ENCODE peak calls at places on chromosome 4, in eight cellular contexts. M is IMR-90, B is mammary epithelial cell, K is pancreas, A is NT2/D1, T is K562, Y is OCI-LY7, W is HepG2. I is an unnamed sample. For H3K4me1, the result is how much of the 10 kb centered on the place peaks cover.

GRCh38 chr4:140252144-140252741 is 98.3 kb upstream of the MAML3 start:
- DNase-seq in T (no peak), W (no peak), M (no peak), B (no peak), K (no peak), Y (peak), A (no peak), I (peak)

GRCh38 chr4:148240241-148240640 is 202.0 kb downstream of the NR3C2 start:
- DNase-seq in T (no peak), W (no peak), K (no peak), B (no peak), M (no peak), Y (no peak), A (no peak), I (no peak)

GRCh38 chr4:153137677-153138630 is 66.3 kb upstream of the TRIM2 start:
- DNase-seq in W (no peak), K (no peak), A (no peak), B (no peak), M (no peak), Y (no peak), T (peak), I (no peak)

GRCh38 chr4:89894654-89895652 is at the start of gene MMRN1:
- DNase-seq in B (no peak), M (no peak), T (no peak), K (no peak), W (no peak), A (no peak), Y (peak), I (no peak)

GRCh38 chr4:173413043-173413442 is 14.1 kb upstream of the SCRG1 start:
- DNase-seq in M (peak), Y (no peak), B (no peak), T (no peak), W (no peak), K (no peak), A (no peak), I (no peak)

GRCh38 chr4:90112715-90113114 is 14.5 kb upstream of the CCSER1 start:
- DNase-seq in Y (no peak), W (no peak), B (peak), M (no peak), A (no peak), T (no peak), K (no peak), I (no peak)

GRCh38 chr4:5758741-5759140 is 47.7 kb downstream of the EVC start:
- DNase-seq in T (no peak), K (no peak), Y (no peak), A (no peak), B (peak), M (peak), W (no peak), I (no peak)

GRCh38 chr4:47926667-47927258 is 12.4 kb upstream of the NFXL1 start:
- DNase-seq in K (peak), M (peak), W (peak), T (peak), Y (peak), A (no peak), B (peak), I (peak)

GRCh38 chr4:56937262-56937661 is 29.6 kb downstream of the REST start:
- DNase-seq in T (peak), W (no peak), K (no peak), Y (no peak), B (peak), M (peak), A (no peak), I (no peak)

GRCh38 chr4:88107406-88108107 is 50.9 kb downstream of the ABCG2 start:
- DNase-seq in Y (no peak), M (peak), A (no peak), K (no peak), T (peak), B (no peak), W (peak), I (no peak)

GRCh38 chr4:76806336-76806735 is 91.6 kb downstream of the SOWAHB start:
- DNase-seq in M (peak), A (no peak), K (no peak), Y (no peak), T (no peak), W (no peak), B (no peak), I (no peak)

GRCh38 chr4:40247350-40247749 is 50.5 kb downstream of the RHOH start:
- DNase-seq in K (no peak), A (no peak), Y (peak), W (no peak), B (no peak), T (no peak), M (no peak), I (no peak)

GRCh38 chr4:88939697-88940096 is 117.3 kb downstream of the FAM13A start:
- DNase-seq in A (no peak), T (no peak), M (peak), B (no peak), W (no peak), Y (no peak), K (no peak), I (no peak)

GRCh38 chr4:131002132-131002531 is 1906.2 kb downstream of the C4orf33 start:
- DNase-seq in Y (no peak), M (no peak), K (no peak), T (no peak), B (no peak), A (no peak), W (no peak), I (no peak)

GRCh38 chr4:115110191-115111166 is 2.9 kb downstream of the NDST4 start:
- DNase-seq in Y (no peak), B (no peak), M (no peak), A (no peak), K (no peak), T (no peak), W (no peak), I (no peak)

GRCh38 chr4:85807247-85807915 is 332.4 kb downstream of the ARHGAP24 start:
- DNase-seq in W (no peak), A (no peak), T (no peak), K (no peak), M (no peak), Y (no peak), B (peak), I (no peak)

GRCh38 chr4:43457866-43458265 is 565.4 kb downstream of the GRXCR1 start:
- DNase-seq in B (peak), K (no peak), M (peak), T (no peak), W (no peak), A (no peak), Y (no peak), I (no peak)

GRCh38 chr4:139599594-139600374 is 43.8 kb upstream of the SETD7 start:
- DNase-seq in T (no peak), M (peak), K (no peak), W (peak), Y (no peak), B (peak), A (no peak), I (no peak)

DNA sequence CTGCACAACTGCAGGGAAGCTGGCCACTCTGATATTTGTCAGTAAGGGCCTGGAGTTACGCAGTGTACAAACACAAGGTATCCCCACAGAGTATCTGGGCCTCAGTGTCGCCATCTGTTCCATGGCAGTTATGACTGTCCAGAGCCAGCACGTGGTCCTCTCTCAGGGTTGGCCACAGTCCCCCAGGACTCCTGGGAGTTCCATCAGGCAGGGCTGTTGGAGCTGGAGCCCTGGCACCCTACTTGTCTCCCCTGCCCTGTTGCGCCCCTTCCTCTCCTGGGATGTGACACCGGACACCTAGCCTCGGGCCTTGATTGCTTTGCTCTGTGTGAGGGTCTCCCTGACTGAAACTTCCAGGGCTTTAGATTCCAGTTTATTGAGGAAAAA is 8.4 kb downstream of the HTRA3 start:
- DNase-seq in Y (no peak), B (no peak), T (no peak), A (no peak), K (peak), W (no peak), M (peak), I (no peak)
- H3K4me1 ChIP-seq in Y (under half), B (under half), T (under half), A (under half), K (under half), W (under half), M (under half), I (under half)

GRCh38 chr4:3205995-3206394 is 43.0 kb upstream of the MSANTD1 start:
- DNase-seq in M (no peak), Y (no peak), A (no peak), T (no peak), B (no peak), K (no peak), W (peak), I (no peak)
- H3K4me1 ChIP-seq in M (under half), Y (under half), A (under half), T (under half), B (under half), K (under half), W (half or more), I (under half)

GRCh38 chr4:10184501-10184938 is 67.9 kb upstream of the WDR1 start:
- DNase-seq in A (no peak), M (no peak), K (no peak), T (peak), W (no peak), B (no peak), Y (no peak), I (no peak)
- H3K4me1 ChIP-seq in A (under half), M (under half), K (under half), T (under half), W (under half), B (under half), Y (under half), I (under half)

GRCh38 chr4:186689476-186689875 is 34.2 kb downstream of the FAT1 start:
- DNase-seq in K (no peak), M (no peak), A (no peak), Y (no peak), W (no peak), T (no peak), B (no peak), I (no peak)
- H3K4me1 ChIP-seq in K (under half), M (under half), A (under half), Y (under half), W (half or more), T (under half), B (under half), I (under half)

GRCh38 chr4:1711055-1711905 is 839 bp downstream of the SLBP start:
- DNase-seq in T (peak), M (peak), W (no peak), Y (peak), K (peak), B (peak), A (no peak), I (peak)
- H3K4me1 ChIP-seq in T (under half), M (under half), W (half or more), Y (half or more), K (under half), B (under half), A (under half), I (under half)

GRCh38 chr4:158885564-158885963 is 116.7 kb downstream of the FNIP2 start:
- DNase-seq in T (no peak), M (no peak), Y (no peak), A (no peak), B (no peak), K (no peak), W (no peak), I (no peak)
- H3K4me1 ChIP-seq in T (under half), M (under half), Y (under half), A (under half), B (under half), K (under half), W (under half), I (under half)